ENCODE peak calls at places on chromosomes 2 and 18, in four cellular contexts. M is MM.1S, N is ovary, Y is kidney. D is an unnamed sample.

GRCh38 chr2:147198651-147199171 is 646.1 kb upstream of the ACVR2A start:
- DNase-seq in Y (no peak), N (no peak), M (no peak), D (no peak)

GRCh38 chr2:42917374-42918017 is 125.1 kb upstream of the HAAO start:
- DNase-seq in Y (peak; percentile 83), N (no peak), M (no peak), D (peak; percentile 82)

GRCh38 chr2:175853110-175853509 is 149.0 kb downstream of the LNPK start:
- DNase-seq in N (no peak), Y (no peak), M (no peak), D (no peak)

GRCh38 chr2:215626812-215627281 is 191.0 kb upstream of the FN1 start:
- DNase-seq in N (no peak), M (no peak), Y (no peak), D (no peak)

GRCh38 chr2:25614711-25615110 is 58.7 kb downstream of the DTNB start:
- DNase-seq in M (no peak), N (no peak), Y (no peak), D (no peak)

GRCh38 chr2:39434233-39434897 is 2.7 kb downstream of the MAP4K3 start:
- DNase-seq in M (no peak), Y (no peak), N (no peak), D (no peak)

GRCh38 chr18:10274327-10274726 is 180.1 kb upstream of the APCDD1 start:
- DNase-seq in M (no peak), N (no peak), Y (no peak), D (no peak)

GRCh38 chr2:113370478-113371091 is 66.9 kb upstream of the ZNG1B start:
- DNase-seq in M (peak; percentile 69), Y (no peak), N (peak; percentile 52), D (peak; percentile 81)

GRCh38 chr2:218284106-218284811 is 8.0 kb downstream of the TMBIM1 start:
- DNase-seq in M (peak; percentile 91), N (no peak), Y (no peak), D (no peak)

GRCh38 chr2:96264086-96264485 is 1.7 kb downstream of the TMEM127 start:
- DNase-seq in Y (no peak), N (no peak), M (no peak), D (no peak)

GRCh38 chr2:96261328-96262003 is 4.3 kb downstream of the TMEM127 start:
- DNase-seq in M (no peak), N (no peak), Y (peak; percentile 41), D (no peak)

GRCh38 chr2:96264656-96265348 is 995 bp downstream of the TMEM127 start:
- DNase-seq in M (peak; percentile 37), N (no peak), Y (peak; percentile 89), D (no peak)

GRCh38 chr2:96260404-96261260 is 5.2 kb downstream of the TMEM127 start:
- DNase-seq in N (peak; percentile 80), M (peak; percentile 85), Y (no peak), D (peak; percentile 80)

GRCh38 chr2:96262306-96262705 is 3.5 kb downstream of the TMEM127 start:
- DNase-seq in M (no peak), N (no peak), Y (no peak), D (no peak)
- H3K4me1 ChIP-seq in M (peaks cover 46% of the 10 kb centered on the region), N (peaks cover 29% of the 10 kb centered on the region), Y (peaks cover 64% of the 10 kb centered on the region), D (peaks cover 7% of the 10 kb centered on the region)

DNA sequence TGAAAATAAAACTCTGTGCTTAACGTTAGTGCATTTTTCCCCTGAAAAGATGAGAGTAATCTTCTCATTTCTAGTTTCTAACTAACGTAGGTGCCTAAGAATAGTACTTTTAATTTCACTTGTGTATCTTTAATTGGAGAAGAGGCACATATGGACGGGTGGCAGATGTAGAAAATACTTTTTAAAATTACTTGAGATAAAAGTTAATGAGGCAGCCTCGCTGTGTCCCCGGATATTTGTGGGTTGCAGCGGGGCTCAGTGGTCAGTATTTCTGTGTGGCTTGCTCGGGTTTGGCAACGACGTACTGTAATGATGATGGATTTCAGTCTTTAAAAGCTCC is 6.9 kb downstream of the GATA6 start:
- DNase-seq in N (no peak), Y (no peak), M (no peak), D (no peak)
- H3K27ac ChIP-seq in N (peak overlapping the region; percentile 80), Y (no peak overlapping the region), M (no peak overlapping the region), D (peak overlapping the region; percentile 99)

GRCh38 chr18:2083691-2084090 is 487.6 kb downstream of the METTL4 start:
- DNase-seq in N (no peak), Y (no peak), M (no peak), D (no peak)
- TF ChIP-seq CTCF in N (no peak), Y (peak; percentile 38), M (peak; percentile 44), D (no peak)

DNA sequence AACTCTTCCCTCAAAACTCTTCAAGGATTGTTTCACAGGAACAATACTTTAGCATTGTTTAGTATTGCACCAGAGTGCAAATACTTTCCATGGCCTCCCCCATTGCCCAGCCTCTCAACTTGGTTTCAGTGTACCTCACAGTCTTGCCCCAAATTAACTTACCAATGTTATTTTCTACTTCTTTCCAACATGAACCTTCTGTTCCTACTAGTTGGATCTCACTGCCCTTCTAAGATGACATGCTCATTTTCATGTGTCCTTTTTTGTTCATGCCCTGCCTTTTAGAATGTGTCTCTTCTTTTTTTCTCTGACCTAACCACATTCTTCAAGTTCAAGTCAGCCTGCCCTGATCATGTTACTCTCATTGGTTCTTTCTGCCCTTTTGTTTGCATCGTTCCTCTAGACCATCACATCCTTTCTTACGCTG is 4.1 kb downstream of the SPATS2L start:
- DNase-seq in N (no peak), Y (no peak), M (no peak), D (no peak)
- H3K4me1 ChIP-seq in N (peaks cover 6% of the 10 kb centered on the region), Y (peaks cover 15% of the 10 kb centered on the region), M (peaks cover 15% of the 10 kb centered on the region), D (no peaks in the 10 kb centered on the region)

GRCh38 chr2:160402997-160403979 is 90.3 kb downstream of the RBMS1 start:
- DNase-seq in M (no peak), N (no peak), Y (no peak), D (no peak)
- H3K27ac ChIP-seq in M (no peak overlapping the region), N (no peak overlapping the region), Y (no peak overlapping the region), D (peak overlapping the region; percentile 49)

GRCh38 chr2:229566380-229566779 is 148.0 kb downstream of the DNER start:
- DNase-seq in N (no peak), Y (no peak), M (no peak), D (no peak)

GRCh38 chr2:229564300-229564907 is 150.0 kb downstream of the DNER start:
- DNase-seq in M (no peak), N (no peak), Y (no peak), D (no peak)

GRCh38 chr2:229563388-229563787 is 151.0 kb downstream of the DNER start:
- DNase-seq in N (no peak), Y (no peak), M (no peak), D (no peak)

GRCh38 chr2:229562472-229563127 is 151.8 kb downstream of the DNER start:
- DNase-seq in M (no peak), N (no peak), Y (no peak), D (no peak)
- TF ChIP-seq CTCF in M (no peak), N (no peak), Y (no peak), D (no peak)

GRCh38 chr2:195610708-195611107 is 46.3 kb upstream of the SLC39A10 start:
- DNase-seq in N (no peak), M (no peak), Y (no peak), D (no peak)

GRCh38 chr2:195608768-195609454 is 48.1 kb upstream of the SLC39A10 start:
- DNase-seq in Y (no peak), N (no peak), M (no peak), D (no peak)

GRCh38 chr2:195613922-195614321 is 43.1 kb upstream of the SLC39A10 start:
- DNase-seq in Y (no peak), M (no peak), N (no peak), D (no peak)

GRCh38 chr2:195612515-195613495 is 44.2 kb upstream of the SLC39A10 start:
- DNase-seq in N (no peak), Y (no peak), M (no peak), D (no peak)
- H3K4me1 ChIP-seq in N (peaks cover 3% of the 10 kb centered on the region), Y (no peaks in the 10 kb centered on the region), M (no peaks in the 10 kb centered on the region), D (no peaks in the 10 kb centered on the region)

DNA sequence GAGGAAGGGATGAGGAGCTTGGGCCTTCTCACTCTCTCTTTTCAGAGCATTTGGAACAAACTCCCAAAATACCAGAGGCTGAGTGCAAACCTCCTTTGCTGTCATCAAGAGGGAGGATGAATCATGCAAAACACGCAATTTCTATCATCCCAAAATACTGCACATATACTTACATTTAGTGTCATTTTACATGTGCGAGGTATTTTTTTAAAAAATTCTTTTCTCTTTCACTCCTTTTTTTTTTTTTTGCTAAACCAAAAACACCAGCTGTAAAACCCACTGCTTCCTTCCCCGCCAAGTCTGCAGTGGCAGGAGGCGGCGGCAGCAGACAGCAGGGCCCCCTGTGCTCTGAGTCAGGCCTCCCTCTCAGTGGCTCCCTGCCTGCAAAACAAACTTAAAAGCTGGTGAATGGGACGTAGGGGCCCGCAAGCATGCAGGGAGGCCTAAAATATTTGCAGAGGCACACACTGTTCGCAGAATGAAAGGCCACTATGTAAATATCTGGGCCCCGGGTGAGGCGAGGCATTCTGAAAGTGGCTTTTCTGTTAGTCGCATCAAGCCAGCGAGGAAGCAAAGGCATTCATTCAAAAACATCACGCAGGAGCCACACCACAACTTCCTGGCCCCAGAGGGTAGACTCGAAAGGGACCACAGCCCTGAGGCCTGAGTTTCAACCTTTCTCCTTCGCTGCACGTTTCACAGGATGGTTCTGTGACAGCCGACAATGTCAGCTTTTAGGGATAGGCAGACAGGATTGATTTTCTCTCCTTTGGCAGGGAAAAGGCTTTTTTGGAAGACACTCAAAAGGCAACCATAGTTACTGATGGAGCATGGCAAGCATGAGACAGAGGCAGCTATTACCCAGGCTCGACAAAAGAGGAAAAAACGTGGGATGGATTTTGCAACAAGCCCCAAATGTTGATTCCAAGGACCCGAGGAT is 73.4 kb downstream of the ACTR2 start:
- DNase-seq in N (no peak), Y (no peak), M (peak; percentile 92), D (peak; percentile 71)
- H3K27ac ChIP-seq in N (no peak overlapping the region), Y (no peak overlapping the region), M (peak overlapping the region; percentile 68), D (peak overlapping the region; percentile 75)

GRCh38 chr2:30931841-30932407 is 124.7 kb upstream of the CAPN13 start:
- DNase-seq in Y (no peak), N (no peak), M (no peak), D (no peak)

GRCh38 chr2:30927561-30928075 is 120.4 kb upstream of the CAPN13 start:
- DNase-seq in N (no peak), M (no peak), Y (no peak), D (no peak)

GRCh38 chr2:30934071-30934470 is 126.8 kb upstream of the CAPN13 start:
- DNase-seq in Y (no peak), M (no peak), N (no peak), D (no peak)

GRCh38 chr2:30932850-30933249 is 125.6 kb upstream of the CAPN13 start:
- DNase-seq in N (no peak), Y (no peak), M (no peak), D (no peak)

DNA sequence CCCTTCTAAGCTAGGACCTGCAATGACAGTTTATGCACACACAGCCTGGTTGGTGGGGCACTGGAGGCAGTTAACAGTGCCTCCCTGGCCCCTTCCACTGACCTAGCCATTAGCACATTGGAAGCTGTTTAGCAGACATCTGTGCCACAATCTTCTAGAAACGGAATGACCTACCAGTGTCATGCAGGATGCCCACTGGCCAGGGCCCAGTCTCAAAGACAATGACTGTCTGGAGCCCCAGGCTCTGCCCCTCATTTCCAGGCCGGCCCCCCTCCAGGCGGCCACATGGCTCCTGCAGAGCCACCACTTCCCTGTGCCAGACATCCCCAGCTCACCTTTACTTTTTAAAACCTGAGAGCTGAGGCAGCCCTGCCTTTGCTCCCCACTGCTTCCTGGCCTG is 123.5 kb upstream of the CAPN13 start:
- DNase-seq in M (no peak), N (no peak), Y (no peak), D (no peak)
- TF ChIP-seq CTCF in M (no peak), N (no peak), Y (no peak), D (no peak)